ENCODE peak calls at places on chromosomes 6 and 20, in five cellular contexts. One of them, this sample, is unnamed.

GRCh38 chr6:41767112-41767946 is 12.4 kb downstream of the FRS3 start:
- DNase-seq in A549: peak
- DNase-seq in kidney: no peak
- DNase-seq in mesendoderm: peak
- DNase-seq in brain microvascular endothelial cell: peak
- DNase-seq in this sample: no peak

GRCh38 chr6:6694368-6694780 is 105.9 kb downstream of the LY86 start:
- DNase-seq in A549: no peak
- DNase-seq in brain microvascular endothelial cell: no peak
- DNase-seq in kidney: no peak
- DNase-seq in mesendoderm: peak
- DNase-seq in this sample: no peak

GRCh38 chr6:31736026-31736767 is at the start of gene CLIC1:
- DNase-seq in kidney: peak
- DNase-seq in brain microvascular endothelial cell: peak
- DNase-seq in A549: peak
- DNase-seq in mesendoderm: peak
- DNase-seq in this sample: peak

GRCh38 chr6:167706313-167707109 is 120.2 kb upstream of the AFDN start:
- DNase-seq in kidney: peak
- DNase-seq in A549: no peak
- DNase-seq in mesendoderm: no peak
- DNase-seq in brain microvascular endothelial cell: no peak
- DNase-seq in this sample: no peak

GRCh38 chr6:148523051-148523450 is 180.4 kb downstream of the SASH1 start:
- DNase-seq in A549: no peak
- DNase-seq in brain microvascular endothelial cell: peak
- DNase-seq in mesendoderm: no peak
- DNase-seq in kidney: no peak
- DNase-seq in this sample: no peak

GRCh38 chr6:127518212-127518709 is 874 bp downstream of the MTCL3 start:
- DNase-seq in kidney: no peak
- DNase-seq in A549: peak
- DNase-seq in mesendoderm: peak
- DNase-seq in brain microvascular endothelial cell: no peak
- DNase-seq in this sample: no peak

GRCh38 chr6:121858976-121859375 is 423.5 kb downstream of the GJA1 start:
- DNase-seq in brain microvascular endothelial cell: no peak
- DNase-seq in A549: no peak
- DNase-seq in mesendoderm: no peak
- DNase-seq in kidney: no peak
- DNase-seq in this sample: no peak

GRCh38 chr6:64497634-64498033 is 862.0 kb downstream of the PHF3 start:
- DNase-seq in A549: no peak
- DNase-seq in mesendoderm: no peak
- DNase-seq in kidney: no peak
- DNase-seq in brain microvascular endothelial cell: no peak
- DNase-seq in this sample: no peak

GRCh38 chr6:37011656-37012378 is 6.4 kb downstream of the FGD2 start:
- DNase-seq in mesendoderm: no peak
- DNase-seq in brain microvascular endothelial cell: peak
- DNase-seq in A549: no peak
- DNase-seq in kidney: no peak
- DNase-seq in this sample: no peak

GRCh38 chr6:133079901-133080300 is 161.3 kb upstream of the EYA4 start:
- DNase-seq in kidney: no peak
- DNase-seq in mesendoderm: no peak
- DNase-seq in A549: no peak
- DNase-seq in brain microvascular endothelial cell: no peak
- DNase-seq in this sample: no peak

GRCh38 chr6:53926505-53926904 is 131.7 kb downstream of the LRRC1 start:
- DNase-seq in A549: no peak
- DNase-seq in brain microvascular endothelial cell: peak
- DNase-seq in kidney: no peak
- DNase-seq in mesendoderm: peak
- DNase-seq in this sample: no peak

GRCh38 chr20:11144114-11144513 is 470.3 kb upstream of the JAG1 start:
- DNase-seq in kidney: no peak
- DNase-seq in mesendoderm: no peak
- DNase-seq in brain microvascular endothelial cell: peak
- DNase-seq in A549: no peak
- DNase-seq in this sample: peak

GRCh38 chr6:42784739-42785498 is 3.1 kb downstream of the BICRAL start:
- DNase-seq in mesendoderm: no peak
- DNase-seq in brain microvascular endothelial cell: no peak
- DNase-seq in kidney: no peak
- DNase-seq in A549: no peak
- DNase-seq in this sample: no peak

GRCh38 chr6:132669690-132670291 is 10.8 kb upstream of the TAAR1 start:
- DNase-seq in kidney: no peak
- DNase-seq in A549: peak
- DNase-seq in brain microvascular endothelial cell: no peak
- DNase-seq in mesendoderm: peak
- DNase-seq in this sample: no peak

GRCh38 chr6:25052181-25052580 is 116.4 kb upstream of the RIPOR2 start:
- DNase-seq in mesendoderm: no peak
- DNase-seq in kidney: no peak
- DNase-seq in brain microvascular endothelial cell: no peak
- DNase-seq in A549: no peak
- DNase-seq in this sample: no peak

GRCh38 chr20:49344975-49345374 is 67.1 kb upstream of the ZNFX1 start:
- DNase-seq in kidney: no peak
- DNase-seq in A549: peak
- DNase-seq in brain microvascular endothelial cell: peak
- DNase-seq in mesendoderm: no peak
- DNase-seq in this sample: peak

GRCh38 chr6:138502546-138502945 is 3.3 kb upstream of the NHSL1 start:
- DNase-seq in kidney: no peak
- DNase-seq in brain microvascular endothelial cell: no peak
- DNase-seq in A549: no peak
- DNase-seq in mesendoderm: no peak
- DNase-seq in this sample: no peak

GRCh38 chr6:3892613-3893012 is 43.4 kb downstream of the FAM50B start:
- DNase-seq in kidney: no peak
- DNase-seq in A549: no peak
- DNase-seq in brain microvascular endothelial cell: no peak
- DNase-seq in mesendoderm: no peak
- DNase-seq in this sample: no peak

GRCh38 chr20:8423482-8423881 is 291.4 kb downstream of the PLCB1 start:
- DNase-seq in A549: no peak
- DNase-seq in brain microvascular endothelial cell: no peak
- DNase-seq in mesendoderm: no peak
- DNase-seq in kidney: no peak
- DNase-seq in this sample: no peak

GRCh38 chr20:48723308-48724264 is 104.2 kb downstream of the PREX1 start:
- DNase-seq in brain microvascular endothelial cell: peak
- DNase-seq in mesendoderm: no peak
- DNase-seq in kidney: peak
- DNase-seq in A549: no peak
- DNase-seq in this sample: no peak

GRCh38 chr6:36443951-36444428 is 1.2 kb downstream of the KCTD20 start:
- DNase-seq in mesendoderm: peak
- DNase-seq in A549: peak
- DNase-seq in kidney: no peak
- DNase-seq in brain microvascular endothelial cell: no peak
- DNase-seq in this sample: no peak

GRCh38 chr6:88520445-88520844 is 354.3 kb upstream of the CNR1 start:
- DNase-seq in mesendoderm: no peak
- DNase-seq in brain microvascular endothelial cell: no peak
- DNase-seq in kidney: no peak
- DNase-seq in A549: no peak
- DNase-seq in this sample: no peak

GRCh38 chr20:4573564-4574355 is 147.9 kb upstream of the PRND start:
- DNase-seq in kidney: no peak
- DNase-seq in mesendoderm: no peak
- DNase-seq in brain microvascular endothelial cell: peak
- DNase-seq in A549: peak
- DNase-seq in this sample: no peak

DNA sequence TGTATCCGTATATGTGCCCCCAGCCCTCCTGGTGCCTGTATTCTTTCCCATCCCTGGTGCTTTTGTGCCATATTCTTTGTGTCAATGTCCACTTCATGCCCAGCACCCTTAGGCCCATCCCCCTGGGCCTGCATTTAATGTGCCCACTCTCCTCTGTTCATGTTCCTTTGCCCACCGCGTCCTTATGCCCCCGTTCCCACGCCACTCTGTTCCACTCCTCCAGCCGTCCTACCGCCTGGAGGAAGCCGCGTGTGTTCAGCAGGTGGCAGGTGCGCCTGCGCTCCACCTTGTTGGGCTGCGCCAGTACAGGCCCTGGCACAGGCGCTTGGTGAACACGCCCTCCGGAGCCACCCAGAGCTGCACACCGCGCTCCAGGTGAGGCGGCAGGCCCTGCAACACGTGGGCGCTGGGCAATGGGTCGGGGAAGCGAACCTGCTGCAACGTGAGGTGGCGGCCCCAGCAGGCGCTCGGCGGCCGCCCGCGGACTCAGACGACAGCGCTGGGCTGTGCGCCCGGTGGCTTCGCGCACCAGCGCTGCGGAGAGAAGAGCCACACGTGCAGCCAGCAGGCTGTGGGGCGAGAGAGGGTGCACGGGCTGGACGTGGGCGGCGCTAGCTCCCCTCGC is 4.0 kb upstream of the FOXS1 start:
- DNase-seq in A549: no peak
- DNase-seq in kidney: peak
- DNase-seq in mesendoderm: no peak
- DNase-seq in brain microvascular endothelial cell: no peak
- DNase-seq in this sample: no peak
- H3K4me3 ChIP-seq in A549: no peak
- H3K4me3 ChIP-seq in kidney: no peak
- H3K4me3 ChIP-seq in mesendoderm: no peak
- H3K4me3 ChIP-seq in brain microvascular endothelial cell: no peak
- H3K4me3 ChIP-seq in this sample: no peak

GRCh38 chr20:53003420-53003819 is 31.3 kb downstream of the TSHZ2 start:
- DNase-seq in A549: no peak
- DNase-seq in kidney: no peak
- DNase-seq in brain microvascular endothelial cell: no peak
- DNase-seq in mesendoderm: no peak
- DNase-seq in this sample: no peak

GRCh38 chr20:53002786-53003185 is 30.6 kb downstream of the TSHZ2 start:
- DNase-seq in mesendoderm: no peak
- DNase-seq in A549: no peak
- DNase-seq in kidney: no peak
- DNase-seq in brain microvascular endothelial cell: no peak
- DNase-seq in this sample: no peak

GRCh38 chr20:53004267-53004813 is 32.2 kb downstream of the TSHZ2 start:
- DNase-seq in brain microvascular endothelial cell: no peak
- DNase-seq in mesendoderm: no peak
- DNase-seq in kidney: no peak
- DNase-seq in A549: no peak
- DNase-seq in this sample: no peak

GRCh38 chr20:52999040-52999439 is 26.9 kb downstream of the TSHZ2 start:
- DNase-seq in A549: no peak
- DNase-seq in kidney: no peak
- DNase-seq in mesendoderm: no peak
- DNase-seq in brain microvascular endothelial cell: no peak
- DNase-seq in this sample: no peak

DNA sequence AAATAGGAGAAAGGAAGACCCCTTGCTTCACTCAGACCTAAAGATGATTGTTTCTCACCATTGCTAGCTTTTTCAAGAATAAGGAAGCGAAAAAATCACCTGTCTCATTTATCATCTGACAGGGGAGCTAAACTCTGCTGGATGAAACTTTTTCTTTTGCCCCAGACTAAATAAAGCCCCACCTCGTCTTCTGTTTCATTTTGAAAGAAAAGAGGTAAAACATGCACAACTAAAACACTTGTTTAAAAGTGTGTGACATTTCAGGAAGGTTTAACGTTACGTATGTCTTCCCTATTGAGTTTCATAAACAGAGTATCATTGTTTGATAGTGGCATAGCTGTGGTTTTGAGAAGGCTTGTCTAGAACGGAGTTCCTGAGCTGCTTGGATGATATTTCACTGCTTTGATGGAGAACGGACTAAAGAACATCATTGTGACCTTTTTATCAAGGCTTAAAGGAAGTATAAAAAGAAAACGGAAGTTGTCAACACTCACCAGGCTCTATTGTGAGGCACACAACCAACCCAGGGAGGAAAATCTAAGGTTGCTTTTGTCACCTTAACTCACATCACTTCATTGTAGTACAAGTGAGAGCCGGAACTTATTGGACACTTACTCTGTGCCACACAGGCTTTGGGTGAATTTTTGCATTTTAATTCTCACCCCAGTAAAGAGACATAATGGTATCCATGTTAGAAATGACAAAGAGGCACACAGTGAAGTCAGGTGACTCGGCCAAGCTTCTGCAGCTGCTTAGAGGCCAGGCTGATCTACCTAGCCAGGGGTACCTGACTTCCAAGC is 29.5 kb downstream of the TSHZ2 start:
- DNase-seq in brain microvascular endothelial cell: no peak
- DNase-seq in mesendoderm: no peak
- DNase-seq in A549: no peak
- DNase-seq in kidney: no peak
- DNase-seq in this sample: no peak
- H3K27ac ChIP-seq in brain microvascular endothelial cell: no peak
- H3K27ac ChIP-seq in mesendoderm: no peak
- H3K27ac ChIP-seq in A549: no peak
- H3K27ac ChIP-seq in kidney: no peak
- H3K27ac ChIP-seq in this sample: no peak

GRCh38 chr6:155974359-155974758 is 518.7 kb upstream of the NOX3 start:
- DNase-seq in mesendoderm: no peak
- DNase-seq in kidney: peak
- DNase-seq in brain microvascular endothelial cell: no peak
- DNase-seq in A549: no peak
- DNase-seq in this sample: no peak
- H3K4me3 ChIP-seq in mesendoderm: no peak
- H3K4me3 ChIP-seq in kidney: no peak
- H3K4me3 ChIP-seq in brain microvascular endothelial cell: no peak
- H3K4me3 ChIP-seq in A549: no peak
- H3K4me3 ChIP-seq in this sample: no peak

GRCh38 chr6:33744895-33745546 is 1.7 kb downstream of the IP6K3 start:
- DNase-seq in A549: no peak
- DNase-seq in kidney: no peak
- DNase-seq in mesendoderm: no peak
- DNase-seq in brain microvascular endothelial cell: no peak
- DNase-seq in this sample: no peak

GRCh38 chr6:33742092-33742491 is 4.6 kb downstream of the IP6K3 start:
- DNase-seq in brain microvascular endothelial cell: no peak
- DNase-seq in A549: no peak
- DNase-seq in mesendoderm: no peak
- DNase-seq in kidney: no peak
- DNase-seq in this sample: no peak

GRCh38 chr6:33740794-33741193 is 5.9 kb downstream of the IP6K3 start:
- DNase-seq in A549: no peak
- DNase-seq in kidney: no peak
- DNase-seq in mesendoderm: no peak
- DNase-seq in brain microvascular endothelial cell: no peak
- DNase-seq in this sample: no peak

GRCh38 chr6:33744001-33744848 is 2.5 kb downstream of the IP6K3 start:
- DNase-seq in kidney: no peak
- DNase-seq in brain microvascular endothelial cell: peak
- DNase-seq in A549: peak
- DNase-seq in mesendoderm: peak
- DNase-seq in this sample: peak

DNA sequence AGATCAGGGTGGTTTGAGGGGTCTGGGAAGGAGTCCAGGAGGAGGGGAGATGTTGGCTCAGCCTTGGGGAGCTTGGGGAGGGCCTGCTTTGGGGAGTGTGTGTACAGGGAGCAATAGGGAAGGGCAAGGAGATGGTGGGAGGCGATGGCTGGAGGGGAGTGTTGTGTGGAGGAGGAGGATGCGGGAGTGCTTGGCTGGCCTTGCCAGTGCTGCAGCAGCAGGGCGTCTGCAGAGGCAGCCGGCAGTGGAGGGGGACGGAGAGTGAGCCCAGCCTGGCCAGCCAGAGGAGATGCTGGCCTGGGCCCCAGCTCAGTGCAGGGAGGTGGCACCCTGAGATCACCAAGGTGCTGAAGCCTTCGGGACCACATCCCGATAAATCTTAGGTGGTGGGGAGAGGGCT is 3.9 kb downstream of the IP6K3 start:
- DNase-seq in brain microvascular endothelial cell: no peak
- DNase-seq in kidney: no peak
- DNase-seq in A549: no peak
- DNase-seq in mesendoderm: no peak
- DNase-seq in this sample: no peak
- H3K27ac ChIP-seq in brain microvascular endothelial cell: no peak
- H3K27ac ChIP-seq in kidney: no peak
- H3K27ac ChIP-seq in A549: no peak
- H3K27ac ChIP-seq in mesendoderm: no peak
- H3K27ac ChIP-seq in this sample: no peak